ENCODE peak calls at places on chromosomes 16 and 17, in seven cellular contexts. One of them, this sample, is unnamed.
A peak's percentile ranks its signal among the peaks of the same experiment; 100 is the strongest.

GRCh38 chr16:81536648-81537047 is 92.0 kb downstream of the CMIP start:
- DNase-seq in A549: no peak
- DNase-seq in HCT116: no peak
- DNase-seq in H1: no peak
- DNase-seq in IMR-90: no peak
- DNase-seq in K562: no peak
- DNase-seq in HepG2: no peak
- DNase-seq in this sample: no peak

GRCh38 chr16:81601601-81602251 is 157.1 kb downstream of the CMIP start:
- DNase-seq in A549: no peak
- DNase-seq in HCT116: no peak
- DNase-seq in H1: no peak
- DNase-seq in IMR-90: peak; percentile 20
- DNase-seq in K562: no peak
- DNase-seq in HepG2: no peak
- DNase-seq in this sample: no peak

GRCh38 chr17:27332052-27332403 is 38.1 kb downstream of the WSB1 start:
- DNase-seq in A549: no peak
- DNase-seq in HCT116: no peak
- DNase-seq in H1: no peak
- DNase-seq in IMR-90: no peak
- DNase-seq in K562: no peak
- DNase-seq in HepG2: no peak
- DNase-seq in this sample: no peak

GRCh38 chr17:82082456-82082855 is 15.6 kb downstream of the FASN start:
- DNase-seq in A549: no peak
- DNase-seq in HCT116: no peak
- DNase-seq in H1: no peak
- DNase-seq in IMR-90: no peak
- DNase-seq in K562: no peak
- DNase-seq in HepG2: no peak
- DNase-seq in this sample: no peak

GRCh38 chr16:10867199-10867598 is 9.8 kb upstream of the CIITA start:
- DNase-seq in A549: no peak
- DNase-seq in HCT116: no peak
- DNase-seq in H1: no peak
- DNase-seq in IMR-90: no peak
- DNase-seq in K562: no peak
- DNase-seq in HepG2: no peak
- DNase-seq in this sample: no peak

GRCh38 chr17:31318298-31319190 is 2.9 kb downstream of the EVI2A start:
- DNase-seq in A549: no peak
- DNase-seq in HCT116: no peak
- DNase-seq in H1: no peak
- DNase-seq in IMR-90: peak; percentile 85
- DNase-seq in K562: no peak
- DNase-seq in HepG2: no peak
- DNase-seq in this sample: peak; percentile 63

GRCh38 chr17:29909604-29910003 is 20.4 kb downstream of the SSH2 start:
- DNase-seq in A549: no peak
- DNase-seq in HCT116: no peak
- DNase-seq in H1: no peak
- DNase-seq in IMR-90: peak; percentile 52
- DNase-seq in K562: no peak
- DNase-seq in HepG2: no peak
- DNase-seq in this sample: no peak

GRCh38 chr16:72850863-72851262 is 197.1 kb downstream of the ZFHX3 start:
- DNase-seq in A549: no peak
- DNase-seq in HCT116: no peak
- DNase-seq in H1: no peak
- DNase-seq in IMR-90: peak; percentile 80
- DNase-seq in K562: no peak
- DNase-seq in HepG2: no peak
- DNase-seq in this sample: no peak

GRCh38 chr17:35795007-35795870 is at the start of gene MMP28:
- DNase-seq in A549: peak; percentile 52
- DNase-seq in HCT116: no peak
- DNase-seq in H1: no peak
- DNase-seq in IMR-90: no peak
- DNase-seq in K562: peak; percentile 70
- DNase-seq in HepG2: no peak
- DNase-seq in this sample: no peak

GRCh38 chr17:48555183-48555615 is 10.3 kb upstream of the HOXB2 start:
- DNase-seq in A549: peak; percentile 93
- DNase-seq in HCT116: no peak
- DNase-seq in H1: no peak
- DNase-seq in IMR-90: peak; percentile 99
- DNase-seq in K562: peak; percentile 44
- DNase-seq in HepG2: no peak
- DNase-seq in this sample: no peak

GRCh38 chr16:369866-370436 is 387 bp downstream of the MRPL28 start:
- DNase-seq in A549: no peak
- DNase-seq in HCT116: no peak
- DNase-seq in H1: no peak
- DNase-seq in IMR-90: no peak
- DNase-seq in K562: no peak
- DNase-seq in HepG2: no peak
- DNase-seq in this sample: no peak

GRCh38 chr16:47695746-47696145 is 234.6 kb downstream of the PHKB start:
- DNase-seq in A549: no peak
- DNase-seq in HCT116: no peak
- DNase-seq in H1: no peak
- DNase-seq in IMR-90: no peak
- DNase-seq in K562: no peak
- DNase-seq in HepG2: no peak
- DNase-seq in this sample: no peak

GRCh38 chr17:40015998-40016691 is 905 bp downstream of the CSF3 start:
- DNase-seq in A549: no peak
- DNase-seq in HCT116: no peak
- DNase-seq in H1: no peak
- DNase-seq in IMR-90: no peak
- DNase-seq in K562: no peak
- DNase-seq in HepG2: no peak
- DNase-seq in this sample: no peak

GRCh38 chr16:24045641-24046040 is 209.9 kb downstream of the PRKCB start:
- DNase-seq in A549: peak; percentile 22
- DNase-seq in HCT116: no peak
- DNase-seq in H1: peak; percentile 81
- DNase-seq in IMR-90: no peak
- DNase-seq in K562: no peak
- DNase-seq in HepG2: no peak
- DNase-seq in this sample: no peak

GRCh38 chr17:50659220-50659619 is 24.5 kb downstream of the ABCC3 start:
- DNase-seq in A549: peak; percentile 69
- DNase-seq in HCT116: no peak
- DNase-seq in H1: no peak
- DNase-seq in IMR-90: no peak
- DNase-seq in K562: no peak
- DNase-seq in HepG2: no peak
- DNase-seq in this sample: no peak

GRCh38 chr17:42783062-42783777 is 2.8 kb downstream of the WNK4 start:
- DNase-seq in A549: peak; percentile 67
- DNase-seq in HCT116: no peak
- DNase-seq in H1: no peak
- DNase-seq in IMR-90: peak; percentile 83
- DNase-seq in K562: no peak
- DNase-seq in HepG2: no peak
- DNase-seq in this sample: no peak

GRCh38 chr17:44541884-44542581 is 15.3 kb upstream of the FZD2 start:
- DNase-seq in A549: no peak
- DNase-seq in HCT116: no peak
- DNase-seq in H1: no peak
- DNase-seq in IMR-90: no peak
- DNase-seq in K562: no peak
- DNase-seq in HepG2: no peak
- DNase-seq in this sample: no peak

GRCh38 chr17:4839965-4840892 is 7.1 kb downstream of the MINK1 start:
- DNase-seq in A549: no peak
- DNase-seq in HCT116: no peak
- DNase-seq in H1: no peak
- DNase-seq in IMR-90: peak; percentile 67
- DNase-seq in K562: no peak
- DNase-seq in HepG2: no peak
- DNase-seq in this sample: no peak

GRCh38 chr17:45895304-45895968 is 1.1 kb downstream of the MAPT start:
- DNase-seq in A549: peak; percentile 47
- DNase-seq in HCT116: no peak
- DNase-seq in H1: no peak
- DNase-seq in IMR-90: no peak
- DNase-seq in K562: no peak
- DNase-seq in HepG2: no peak
- DNase-seq in this sample: no peak

GRCh38 chr17:2250140-2251095 is 53.2 kb downstream of the SMG6 start:
- DNase-seq in A549: no peak
- DNase-seq in HCT116: no peak
- DNase-seq in H1: no peak
- DNase-seq in IMR-90: peak; percentile 58
- DNase-seq in K562: no peak
- DNase-seq in HepG2: no peak
- DNase-seq in this sample: no peak

DNA sequence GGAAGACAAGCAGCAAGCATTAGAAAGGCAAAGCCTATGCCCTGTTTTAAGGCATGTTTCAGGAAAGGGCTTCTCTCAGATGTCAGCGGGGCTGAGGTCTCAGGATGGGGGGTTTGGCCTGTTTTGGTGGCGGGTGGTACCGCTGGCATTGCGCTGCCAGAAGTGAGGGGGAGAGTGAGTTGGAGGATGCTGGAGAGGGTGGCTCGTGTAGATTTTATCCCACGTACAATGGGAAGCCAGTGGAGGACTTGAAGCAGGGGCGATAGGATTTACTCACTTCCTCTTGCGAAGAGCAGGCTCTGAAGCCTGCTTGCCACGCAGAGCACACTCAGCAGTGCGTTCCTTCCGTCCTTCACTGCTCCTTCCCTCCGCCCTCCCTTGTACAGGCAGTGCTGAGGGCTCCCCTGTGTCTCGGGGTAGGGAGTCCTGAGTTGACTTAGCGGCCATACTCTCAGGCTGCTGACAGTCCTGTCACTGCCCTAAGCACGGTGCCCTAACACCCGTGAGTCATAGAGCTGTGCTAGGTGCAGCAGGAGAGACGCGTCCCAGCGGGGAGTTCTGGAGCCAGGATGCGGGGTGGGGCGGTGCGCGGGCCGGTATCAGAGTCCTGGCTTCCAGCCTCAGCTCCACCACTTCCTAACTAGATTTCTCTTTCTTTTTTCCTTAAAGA is 113.1 kb downstream of the SNX29 start:
- DNase-seq in A549: no peak
- DNase-seq in HCT116: peak; percentile 12
- DNase-seq in H1: no peak
- DNase-seq in IMR-90: peak; percentile 81
- DNase-seq in K562: peak; percentile 51
- DNase-seq in HepG2: peak; percentile 48
- DNase-seq in this sample: no peak
- TF ChIP-seq CEBPB in A549: no peak
- TF ChIP-seq CEBPB in HCT116: no peak
- TF ChIP-seq CEBPB in H1: no peak
- TF ChIP-seq CEBPB in IMR-90: no peak
- TF ChIP-seq CEBPB in K562: no peak
- TF ChIP-seq CEBPB in HepG2: no peak
- TF ChIP-seq CEBPB in this sample: no peak

DNA sequence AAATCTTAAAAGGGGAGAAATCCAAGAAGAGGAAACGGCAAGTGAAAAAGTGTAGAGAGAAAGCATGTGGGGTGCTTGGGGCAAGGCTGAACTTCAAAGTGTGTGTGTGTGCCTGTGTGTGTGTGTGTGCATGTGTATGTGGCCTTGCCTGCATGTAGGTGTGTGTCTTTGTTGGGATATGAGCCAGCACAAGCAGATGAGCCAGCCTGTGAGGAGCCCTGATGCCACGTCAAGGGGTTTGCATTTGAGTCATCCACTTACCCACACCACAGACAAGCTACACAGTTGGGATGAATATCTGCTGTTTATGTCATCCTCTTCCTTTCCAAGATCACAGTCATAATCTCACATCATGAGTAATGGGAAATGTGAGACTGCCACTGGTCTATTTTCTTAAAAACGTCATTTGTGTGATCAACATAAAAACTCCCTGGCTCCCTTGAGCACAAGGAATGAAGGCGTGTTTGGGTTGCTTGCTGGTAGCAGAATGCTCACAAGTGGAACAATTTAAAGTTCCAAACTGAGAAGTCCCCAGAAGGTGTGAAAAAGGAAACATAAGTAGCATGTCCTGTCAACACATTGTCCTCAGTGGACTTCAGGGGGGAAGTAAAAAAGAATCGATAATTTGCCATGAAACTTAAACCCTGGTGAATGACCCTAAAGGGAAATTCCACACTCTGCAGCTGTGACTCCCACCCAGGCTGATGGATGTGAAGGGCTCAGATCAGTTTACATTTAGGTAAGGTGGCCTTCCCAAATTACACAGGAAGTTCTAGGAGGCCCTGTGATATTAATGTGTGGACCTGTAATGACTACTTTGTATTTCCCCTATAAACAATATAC is 14.7 kb downstream of the KCTD19 start:
- DNase-seq in A549: peak; percentile 94
- DNase-seq in HCT116: peak; percentile 70
- DNase-seq in H1: no peak
- DNase-seq in IMR-90: peak; percentile 100
- DNase-seq in K562: peak; percentile 17
- DNase-seq in HepG2: peak; percentile 28
- DNase-seq in this sample: peak; percentile 93
- TF ChIP-seq CEBPB in A549: no peak
- TF ChIP-seq CEBPB in HCT116: no peak
- TF ChIP-seq CEBPB in H1: no peak
- TF ChIP-seq CEBPB in IMR-90: peak; percentile 43
- TF ChIP-seq CEBPB in K562: no peak
- TF ChIP-seq CEBPB in HepG2: no peak
- TF ChIP-seq CEBPB in this sample: no peak

DNA sequence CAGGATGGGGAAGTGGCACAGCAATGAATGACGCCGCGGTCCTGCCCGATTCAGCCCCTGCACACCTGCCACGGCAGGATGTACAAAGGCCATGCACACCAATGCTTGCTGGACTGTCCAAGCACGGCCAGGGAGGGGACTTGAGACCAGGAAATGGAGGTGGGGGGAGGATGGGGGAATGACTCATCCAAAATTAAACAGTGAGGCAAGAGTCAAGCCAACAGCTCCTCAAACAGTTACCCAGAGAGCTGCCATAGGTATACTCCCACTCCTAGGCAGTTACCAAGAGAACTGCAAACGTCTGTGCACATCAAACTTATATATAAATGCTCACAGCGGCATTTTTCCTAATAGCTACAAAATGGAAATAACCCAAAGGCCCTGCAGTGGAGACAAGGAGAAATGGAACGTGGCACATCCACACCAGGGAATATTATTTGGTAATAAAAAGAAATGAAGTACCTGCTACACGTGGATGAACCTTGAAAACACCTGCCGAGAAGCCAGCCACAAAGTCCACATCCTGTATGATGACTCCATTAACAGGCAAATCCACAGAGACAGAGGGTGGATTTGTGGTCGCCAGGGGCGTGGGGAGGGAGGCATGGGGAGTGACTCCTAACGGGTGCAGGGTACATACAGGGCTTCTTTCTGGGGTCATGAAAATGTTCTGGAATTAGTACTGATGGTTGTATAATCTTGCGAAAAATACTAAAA is 54.1 kb downstream of the VAC14 start:
- DNase-seq in A549: peak; percentile 95
- DNase-seq in HCT116: peak; percentile 75
- DNase-seq in H1: no peak
- DNase-seq in IMR-90: peak; percentile 96
- DNase-seq in K562: peak; percentile 79
- DNase-seq in HepG2: peak; percentile 99
- DNase-seq in this sample: no peak
- TF ChIP-seq CEBPB in A549: peak; percentile 65
- TF ChIP-seq CEBPB in HCT116: no peak
- TF ChIP-seq CEBPB in H1: no peak
- TF ChIP-seq CEBPB in IMR-90: peak; percentile 93
- TF ChIP-seq CEBPB in K562: peak; percentile 91
- TF ChIP-seq CEBPB in HepG2: peak; percentile 95
- TF ChIP-seq CEBPB in this sample: no peak

GRCh38 chr16:75909746-75910145 is 183.5 kb upstream of the CPHXL start:
- DNase-seq in A549: no peak
- DNase-seq in HCT116: no peak
- DNase-seq in H1: no peak
- DNase-seq in IMR-90: no peak
- DNase-seq in K562: no peak
- DNase-seq in HepG2: no peak
- DNase-seq in this sample: no peak
- TF ChIP-seq CEBPB in A549: no peak
- TF ChIP-seq CEBPB in HCT116: no peak
- TF ChIP-seq CEBPB in H1: no peak
- TF ChIP-seq CEBPB in IMR-90: no peak
- TF ChIP-seq CEBPB in K562: no peak
- TF ChIP-seq CEBPB in HepG2: no peak
- TF ChIP-seq CEBPB in this sample: no peak